ENCODE peak calls at places on chromosomes 3 and 15, in six cellular contexts. L is astrocyte of the spinal cord; F is AG04450; P is A549; M is activated naive CD4-positive, alpha-beta T cell treated with anti-CD3 and anti-CD28 coated beads, Interleukin-2, amount 50 U/mL, for 16 hours; A is A172. X is an unnamed sample.

GRCh38 chr3:117510396-117510795 is 800.8 kb downstream of the TUSC7 start:
- DNase-seq in M (no peak), F (no peak), P (no peak), L (no peak), A (no peak), X (no peak)

GRCh38 chr3:79015854-79016253 is 751.9 kb downstream of the ROBO1 start:
- DNase-seq in M (no peak), F (no peak), P (no peak), A (no peak), L (no peak), X (no peak)

GRCh38 chr3:1138036-1138435 is 45.2 kb downstream of the CNTN6 start:
- DNase-seq in L (no peak), F (no peak), P (no peak), A (no peak), M (no peak), X (no peak)

GRCh38 chr3:58696093-58696492 is 29.5 kb upstream of the FAM3D start:
- DNase-seq in F (no peak), A (no peak), L (no peak), M (no peak), P (no peak), X (no peak)

GRCh38 chr3:188868803-188869202 is 303.0 kb upstream of the TPRG1 start:
- DNase-seq in L (no peak), F (no peak), A (no peak), M (no peak), P (no peak), X (no peak)

GRCh38 chr3:12194669-12195161 is 36.0 kb upstream of the TIMP4 start:
- DNase-seq in A (peak), L (no peak), F (no peak), P (peak), M (no peak), X (peak)

GRCh38 chr3:171122212-171122611 is 95.7 kb upstream of the SLC2A2 start:
- DNase-seq in M (no peak), L (no peak), A (no peak), F (no peak), P (no peak), X (no peak)

GRCh38 chr3:58567251-58567515 is 10.0 kb downstream of the FAM107A start:
- DNase-seq in M (no peak), P (no peak), A (no peak), F (no peak), L (no peak), X (no peak)

GRCh38 chr3:160698806-160699205 is 21.8 kb downstream of the ARL14 start:
- DNase-seq in M (no peak), F (no peak), P (no peak), A (peak), L (no peak), X (no peak)

GRCh38 chr3:142997330-142997729 is 4.0 kb upstream of the U2SURP start:
- DNase-seq in M (no peak), L (no peak), A (no peak), P (no peak), F (no peak), X (peak)

GRCh38 chr15:68418611-68419161 is 13.3 kb downstream of the ITGA11 start:
- DNase-seq in A (peak), L (peak), F (peak), P (no peak), M (no peak), X (no peak)

GRCh38 chr3:85592256-85592655 is 633.5 kb downstream of the CADM2 start:
- DNase-seq in P (no peak), M (no peak), A (no peak), F (no peak), L (peak), X (no peak)

GRCh38 chr3:23959147-23959900 is 14.2 kb downstream of the NR1D2 start:
- DNase-seq in A (peak), F (peak), L (peak), M (no peak), P (peak), X (no peak)

GRCh38 chr15:69126054-69126469 is 34.4 kb upstream of the GLCE start:
- DNase-seq in L (peak), M (no peak), P (no peak), A (peak), F (peak), X (no peak)

GRCh38 chr3:127749787-127750225 is 72.5 kb downstream of the MGLL start:
- DNase-seq in M (no peak), F (no peak), A (peak), P (no peak), L (no peak), X (no peak)

GRCh38 chr15:78307977-78308376 is 8.6 kb upstream of the SKIC8 start:
- DNase-seq in P (no peak), F (no peak), A (no peak), L (no peak), M (no peak), X (no peak)

GRCh38 chr3:36025232-36025631 is 355.1 kb upstream of the STAC start:
- DNase-seq in F (no peak), L (no peak), A (no peak), M (no peak), P (no peak), X (no peak)

GRCh38 chr3:180870008-180870733 is 42.3 kb upstream of the FXR1 start:
- DNase-seq in M (no peak), L (no peak), A (no peak), P (no peak), F (no peak), X (no peak)

GRCh38 chr3:178436773-178437172 is 99.5 kb upstream of the KCNMB2 start:
- DNase-seq in A (peak), L (peak), F (no peak), P (peak), M (no peak), X (peak)

GRCh38 chr15:99108993-99109392 is 4.1 kb downstream of the SYNM start:
- DNase-seq in A (no peak), L (no peak), M (no peak), P (no peak), F (no peak), X (no peak)

GRCh38 chr15:88791637-88792036 is 11.6 kb upstream of the ACAN start:
- DNase-seq in P (no peak), F (no peak), M (no peak), A (no peak), L (no peak), X (no peak)

GRCh38 chr15:90790561-90790960 is 73.4 kb downstream of the BLM start:
- DNase-seq in L (no peak), F (no peak), M (no peak), P (no peak), A (no peak), X (no peak)

GRCh38 chr3:47650294-47650693 is 71.6 kb upstream of the CSPG5 start:
- DNase-seq in A (no peak), F (no peak), L (no peak), M (no peak), P (no peak), X (no peak)

GRCh38 chr15:67048281-67049279 is 16.8 kb upstream of the SMAD3 start:
- DNase-seq in P (peak), A (peak), M (no peak), F (peak), L (peak), X (peak)

GRCh38 chr3:84074767-84075166 is 884.0 kb upstream of the CADM2 start:
- DNase-seq in P (no peak), M (no peak), L (peak), A (peak), F (no peak), X (no peak)

GRCh38 chr3:61612211-61612995 is 51.0 kb downstream of the PTPRG start:
- DNase-seq in A (no peak), L (no peak), F (no peak), P (no peak), M (no peak), X (peak)

GRCh38 chr15:77623008-77623877 is 9.5 kb downstream of the LINGO1 start:
- DNase-seq in L (no peak), A (no peak), P (no peak), M (no peak), F (no peak), X (no peak)

GRCh38 chr3:107988464-107989156 is 102.2 kb downstream of the CD47 start:
- DNase-seq in P (no peak), F (no peak), L (peak), M (no peak), A (peak), X (peak)

GRCh38 chr15:66720206-66721010 is 18.4 kb downstream of the SMAD6 start:
- DNase-seq in F (no peak), P (no peak), A (peak), L (peak), M (no peak), X (peak)

GRCh38 chr3:142226474-142226873 is 1.1 kb upstream of the GK5 start:
- DNase-seq in A (no peak), P (peak), F (no peak), L (no peak), M (no peak), X (no peak)

X was measured in ACHN.